ENCODE peak calls at places on chromosomes 7 and 10, in seven cellular contexts. N is left lung, M is WTC11, S is astrocyte of the cerebellum, Z is HFFc6, D is vagina, G is astrocyte of the spinal cord. Y is an unnamed sample.
A peak's percentile ranks its signal among the peaks of the same experiment; 100 is the strongest.

GRCh38 chr7:147415991-147416390 is 1174.6 kb upstream of the C7orf33 start:
- DNase-seq in M (no peak), D (no peak), S (no peak), Z (no peak), G (peak; percentile 8), N (no peak), Y (no peak)

GRCh38 chr10:102644066-102644645 is at the start of gene TRIM8:
- DNase-seq in Z (no peak), N (no peak), G (peak; percentile 32), S (no peak), M (peak; percentile 54), D (no peak), Y (peak; percentile 66)

GRCh38 chr10:116470768-116471415 is 43.2 kb downstream of the PNLIPRP3 start:
- DNase-seq in D (no peak), S (no peak), G (no peak), N (no peak), M (peak; percentile 50), Z (no peak), Y (peak; percentile 9)

GRCh38 chr10:131230641-131231322 is 80.7 kb downstream of the TCERG1L start:
- DNase-seq in D (no peak), M (no peak), Z (no peak), N (no peak), G (no peak), S (no peak), Y (no peak)

GRCh38 chr10:97095701-97096300 is 90.0 kb downstream of the SLIT1 start:
- DNase-seq in G (no peak), N (no peak), D (no peak), S (no peak), M (no peak), Z (no peak), Y (no peak)

GRCh38 chr10:29083096-29083495 is 205.8 kb upstream of the LYZL1 start:
- DNase-seq in M (no peak), Z (no peak), S (no peak), G (peak; percentile 61), D (no peak), N (no peak), Y (peak; percentile 10)

GRCh38 chr7:4269746-4270145 is 412.3 kb upstream of the FOXK1 start:
- DNase-seq in D (peak; percentile 27), S (no peak), Z (no peak), M (no peak), N (no peak), G (no peak), Y (no peak)

GRCh38 chr10:127989481-127989964 is 82.6 kb downstream of the PTPRE start:
- DNase-seq in N (peak; percentile 31), G (no peak), M (no peak), D (no peak), S (no peak), Z (no peak), Y (no peak)

GRCh38 chr7:50555594-50556140 is 9.5 kb downstream of the DDC start:
- DNase-seq in D (no peak), M (no peak), G (no peak), N (no peak), S (no peak), Z (no peak), Y (no peak)

GRCh38 chr7:65938336-65938895 is 43.6 kb downstream of the GUSB start:
- DNase-seq in S (no peak), N (no peak), M (no peak), Z (no peak), G (peak; percentile 33), D (no peak), Y (no peak)

GRCh38 chr10:133022784-133023115 is 65.0 kb upstream of the ADGRA1 start:
- DNase-seq in S (no peak), M (no peak), N (no peak), G (no peak), Z (no peak), D (no peak), Y (no peak)

GRCh38 chr7:128790297-128791037 is 1.3 kb upstream of the CCDC136 start:
- DNase-seq in M (peak; percentile 32), N (no peak), G (no peak), D (no peak), Z (no peak), S (no peak), Y (peak; percentile 56)

GRCh38 chr7:138797715-138798320 is at the start of the genes ATP6V0A4 and TMEM213:
- DNase-seq in N (peak; percentile 59), D (no peak), G (no peak), Z (no peak), S (no peak), M (peak; percentile 72), Y (no peak)

GRCh38 chr7:127715901-127716300 is 63.9 kb downstream of the SND1 start:
- DNase-seq in Z (no peak), M (no peak), D (no peak), S (no peak), G (no peak), N (no peak), Y (no peak)

GRCh38 chr10:110497438-110498086 is at the start of gene DUSP5:
- DNase-seq in Z (peak; percentile 92), D (peak; percentile 94), S (peak; percentile 88), M (peak; percentile 91), G (peak; percentile 97), N (peak; percentile 95), Y (peak; percentile 94)

GRCh38 chr10:110500515-110500905 is 2.8 kb downstream of the DUSP5 start:
- DNase-seq in G (peak; percentile 76), N (no peak), S (no peak), D (no peak), M (no peak), Z (peak; percentile 86), Y (no peak)

GRCh38 chr10:110499796-110500514 is 2.2 kb downstream of the DUSP5 start:
- DNase-seq in N (no peak), D (no peak), Z (no peak), G (no peak), S (no peak), M (no peak), Y (no peak)

GRCh38 chr10:110498087-110498981 is 627 bp downstream of the DUSP5 start:
- DNase-seq in Z (peak; percentile 67), N (peak; percentile 62), M (peak; percentile 51), G (peak; percentile 41), D (no peak), S (no peak), Y (peak; percentile 71)

DNA sequence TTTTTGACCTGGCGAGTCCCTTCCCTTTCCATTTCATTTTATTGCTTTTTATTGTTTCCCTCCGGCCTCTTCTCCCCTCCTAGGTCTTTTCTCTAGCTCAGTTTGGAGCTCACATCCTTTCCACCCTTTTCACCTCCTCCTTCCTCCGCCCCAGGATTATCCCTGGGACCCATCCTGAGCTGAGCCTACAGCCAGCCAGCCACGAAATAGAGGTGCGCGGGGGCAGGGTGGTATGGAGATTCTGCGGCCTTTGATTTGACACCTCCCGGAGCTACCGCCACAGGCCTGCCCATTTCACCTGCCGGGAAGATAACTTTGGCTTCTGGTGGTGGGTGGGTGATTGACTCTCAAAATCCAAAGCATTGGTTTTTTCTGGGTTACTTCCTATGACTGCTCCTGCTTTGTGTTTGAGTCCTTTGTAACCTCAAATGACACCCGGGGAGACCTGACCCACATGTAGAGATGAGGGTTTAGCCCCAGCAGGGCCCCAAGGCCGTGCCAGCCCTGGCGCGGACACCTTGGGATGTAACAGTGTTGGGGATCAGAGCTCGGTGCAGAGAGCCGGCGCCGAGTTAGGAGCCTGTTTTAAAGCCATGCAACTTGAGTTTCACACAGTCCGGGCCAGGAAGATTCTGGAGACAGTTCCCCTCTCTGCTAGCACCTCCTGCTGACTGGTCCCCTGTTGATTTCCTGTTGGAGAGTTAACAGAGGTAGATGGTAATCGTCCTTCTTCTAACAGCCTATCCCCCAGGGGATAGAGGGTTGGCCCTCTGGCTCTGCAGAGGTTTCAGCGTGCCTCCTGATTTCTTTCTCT is 1.5 kb downstream of the DUSP5 start:
- DNase-seq in G (peak; percentile 76), M (peak; percentile 48), S (no peak), N (no peak), Z (peak; percentile 68), D (no peak), Y (peak; percentile 31)
- TF ChIP-seq CTCF in G (peak; percentile 28), M (no peak), S (peak; percentile 23), N (no peak), Z (peak; percentile 50), D (no peak), Y (no peak)

GRCh38 chr7:28456037-28456436 is 43.7 kb downstream of the CREB5 start:
- DNase-seq in Z (no peak), M (no peak), D (no peak), S (no peak), N (no peak), G (no peak), Y (no peak)

GRCh38 chr7:28455486-28455885 is 43.2 kb downstream of the CREB5 start:
- DNase-seq in D (no peak), Z (no peak), M (no peak), S (no peak), N (no peak), G (no peak), Y (no peak)

GRCh38 chr7:28459306-28459705 is 47.0 kb downstream of the CREB5 start:
- DNase-seq in N (no peak), M (no peak), Z (no peak), S (no peak), G (no peak), D (no peak), Y (no peak)

GRCh38 chr7:28458732-28459131 is 46.4 kb downstream of the CREB5 start:
- DNase-seq in G (no peak), D (no peak), N (no peak), Z (no peak), M (no peak), S (no peak), Y (no peak)
- TF ChIP-seq CTCF in G (no peak), D (no peak), N (no peak), Z (no peak), M (no peak), S (no peak), Y (no peak)

DNA sequence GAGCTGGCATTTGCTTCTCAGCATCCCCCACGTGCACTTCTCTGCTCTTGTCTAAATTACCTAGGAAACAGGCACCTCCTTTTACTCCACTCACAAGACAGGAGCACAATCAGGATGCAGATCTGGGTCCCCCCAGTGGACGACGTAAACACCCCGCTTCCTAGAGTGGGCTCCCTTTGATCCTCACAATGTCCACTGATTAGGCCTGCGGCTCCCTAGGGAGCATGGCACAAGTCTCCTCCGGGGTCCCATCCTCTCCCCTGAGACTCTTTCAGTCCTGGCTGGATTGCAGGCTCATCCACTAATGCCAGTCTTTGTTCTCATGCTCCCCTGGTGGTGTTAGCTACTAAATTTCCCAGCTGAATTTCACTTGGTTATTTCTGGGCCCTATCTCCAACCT is 98.3 kb downstream of the GLI3 start:
- DNase-seq in N (no peak), S (no peak), G (no peak), M (peak; percentile 22), Z (no peak), D (peak; percentile 80), Y (no peak)
- TF ChIP-seq CTCF in N (no peak), S (peak; percentile 19), G (peak; percentile 19), M (no peak), Z (peak; percentile 6), D (no peak), Y (no peak)

DNA sequence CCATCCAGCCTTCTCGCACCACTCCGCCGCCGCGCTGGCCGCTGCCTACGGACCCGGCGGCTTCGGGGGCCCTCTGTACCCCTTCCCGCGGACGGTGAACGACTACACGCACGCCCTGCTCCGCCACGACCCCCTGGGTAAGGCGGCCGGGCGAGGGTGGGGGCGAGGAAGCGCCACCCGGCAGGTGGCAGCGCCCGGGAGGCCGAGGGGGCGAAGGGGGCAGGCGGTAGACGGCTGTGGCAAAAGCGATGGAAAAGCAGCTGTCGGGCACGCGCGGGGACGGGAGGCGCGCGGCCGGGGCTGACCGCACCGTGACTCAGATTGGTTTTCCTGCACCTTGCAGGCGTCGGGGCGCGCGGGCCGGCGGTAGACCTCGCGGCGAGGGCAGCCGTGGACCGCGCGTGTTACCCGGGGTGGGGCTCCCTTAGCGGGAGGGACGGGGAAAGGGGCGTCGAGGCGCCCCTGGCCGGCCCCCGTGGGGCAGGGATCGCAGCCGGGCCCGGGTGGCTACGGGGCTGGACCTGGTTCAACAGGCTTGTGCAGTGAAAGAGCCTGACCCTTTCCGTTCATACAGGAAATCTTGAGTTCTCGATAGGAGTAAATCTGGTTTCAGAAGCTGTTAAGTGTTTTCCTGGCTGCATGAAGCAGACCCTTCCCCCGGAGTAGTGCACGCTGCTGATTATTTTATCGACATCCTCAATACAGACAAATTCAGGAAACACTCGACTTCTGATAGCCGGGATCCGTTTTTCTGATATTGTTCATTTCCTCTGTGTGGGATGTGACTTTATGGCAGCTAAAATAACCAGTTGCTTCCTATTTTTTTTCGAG is 671 bp downstream of the HHEX start:
- DNase-seq in S (no peak), Z (peak; percentile 33), D (no peak), N (peak; percentile 78), G (peak; percentile 73), M (peak; percentile 52), Y (peak; percentile 42)
- TF ChIP-seq CTCF in S (no peak), Z (no peak), D (no peak), N (no peak), G (no peak), M (no peak), Y (no peak)

Y was measured in nephron progenitor cell.